ENCODE peak calls at places on chromosomes 3 and 15, in seven cellular contexts. J is T follicular helper cell, T is H7, A is endothelial cell, H is immature natural killer cell, L is T-helper 2 cell, Y is spleen. V is an unnamed sample.
A peak's percentile ranks its signal among the peaks of the same experiment; 100 is the strongest.

GRCh38 chr3:13509066-13509815 is 29.1 kb downstream of the HDAC11 start:
- DNase-seq in J (no peak), T (peak; percentile 46), A (no peak), H (no peak), L (no peak), Y (peak; percentile 59), V (no peak)

GRCh38 chr3:152183473-152183872 is 85.3 kb upstream of the MBNL1 start:
- DNase-seq in J (peak; percentile 38), T (peak; percentile 8), A (peak; percentile 36), H (peak; percentile 41), L (no peak), Y (no peak), V (no peak)

GRCh38 chr15:39454189-39454986 is 126.5 kb upstream of the THBS1 start:
- DNase-seq in J (no peak), T (no peak), A (no peak), H (no peak), L (no peak), Y (no peak), V (no peak)

GRCh38 chr3:2735392-2735894 is 374.7 kb downstream of the IL5RA start:
- DNase-seq in J (no peak), T (no peak), A (no peak), H (no peak), L (no peak), Y (no peak), V (no peak)

GRCh38 chr3:183357564-183358079 is 70.8 kb downstream of the MCF2L2 start:
- DNase-seq in J (no peak), T (no peak), A (no peak), H (no peak), L (no peak), Y (no peak), V (no peak)

GRCh38 chr15:75348034-75348562 is 1.3 kb downstream of the NEIL1 start:
- DNase-seq in J (no peak), T (peak; percentile 85), A (no peak), H (no peak), L (no peak), Y (no peak), V (no peak)

GRCh38 chr3:12117473-12117872 is 41.2 kb downstream of the TIMP4 start:
- DNase-seq in J (no peak), T (no peak), A (no peak), H (no peak), L (no peak), Y (no peak), V (no peak)

GRCh38 chr3:169104972-169105371 is 558.5 kb downstream of the MECOM start:
- DNase-seq in J (no peak), T (no peak), A (no peak), H (no peak), L (no peak), Y (no peak), V (no peak)

GRCh38 chr15:95590533-95591044 is 739.9 kb upstream of the NR2F2 start:
- DNase-seq in J (no peak), T (no peak), A (no peak), H (no peak), L (no peak), Y (no peak), V (no peak)

GRCh38 chr3:105415981-105416380 is 49.3 kb downstream of the ALCAM start:
- DNase-seq in J (no peak), T (no peak), A (no peak), H (no peak), L (no peak), Y (no peak), V (no peak)

GRCh38 chr15:65632780-65633384 is 11.1 kb downstream of the SLC24A1 start:
- DNase-seq in J (no peak), T (no peak), A (no peak), H (no peak), L (no peak), Y (no peak), V (no peak)

GRCh38 chr3:11819146-11819545 is 27.5 kb downstream of the TAMM41 start:
- DNase-seq in J (no peak), T (no peak), A (no peak), H (no peak), L (no peak), Y (no peak), V (no peak)

GRCh38 chr15:78059110-78059839 is 18.2 kb downstream of the TBC1D2B start:
- DNase-seq in J (no peak), T (no peak), A (no peak), H (no peak), L (no peak), Y (no peak), V (no peak)

GRCh38 chr15:69457304-69458280 is 5.0 kb downstream of the RPLP1 start:
- DNase-seq in J (no peak), T (no peak), A (no peak), H (no peak), L (no peak), Y (no peak), V (no peak)

GRCh38 chr15:25785643-25786029 is 77.5 kb downstream of the ATP10A start:
- DNase-seq in J (no peak), T (no peak), A (no peak), H (no peak), L (no peak), Y (no peak), V (no peak)

GRCh38 chr15:48062476-48062875 is 58.3 kb upstream of the SLC24A5 start:
- DNase-seq in J (no peak), T (no peak), A (no peak), H (no peak), L (no peak), Y (no peak), V (no peak)

GRCh38 chr3:53189276-53189675 is 28.3 kb downstream of the PRKCD start:
- DNase-seq in J (no peak), T (peak; percentile 37), A (no peak), H (no peak), L (no peak), Y (no peak), V (no peak)

GRCh38 chr3:9345041-9345440 is 17.8 kb upstream of the THUMPD3 start:
- DNase-seq in J (no peak), T (no peak), A (no peak), H (no peak), L (no peak), Y (no peak), V (no peak)

GRCh38 chr3:136889947-136890346 is 27.9 kb downstream of the NCK1 start:
- DNase-seq in J (no peak), T (no peak), A (no peak), H (no peak), L (no peak), Y (no peak), V (no peak)

V was measured in stimulated activated effector memory CD8-positive, alpha-beta T cell treated with anti-CD3 and anti-CD28 coated beads, Interleukin-12 subunit alpha, Interleukin-12 subunit beta, amount 100 ng/mL, for 72 hours.